ENCODE peak calls at places on chromosomes 11 and 22, in eight cellular contexts. L, A, I, C, E, Y, F and M are unnamed samples.

GRCh38 chr22:36546932-36547331 is 18.0 kb upstream of the EIF3D start:
- DNase-seq in L (peak), A (no peak), I (peak), C (peak), E (no peak), Y (no peak), F (no peak), M (no peak)

GRCh38 chr11:70544774-70545625 is 146.7 kb downstream of the CTTN start:
- DNase-seq in L (peak), A (no peak), I (no peak), C (no peak), E (no peak), Y (no peak), F (no peak), M (no peak)

GRCh38 chr22:50600541-50600940 is at the start of gene MAPK8IP2:
- DNase-seq in L (no peak), A (no peak), I (no peak), C (no peak), E (no peak), Y (peak), F (no peak), M (no peak)

GRCh38 chr22:39748877-39749276 is 144.7 kb downstream of the ENTHD1 start:
- DNase-seq in L (peak), A (no peak), I (no peak), C (no peak), E (no peak), Y (peak), F (no peak), M (no peak)

GRCh38 chr22:45212306-45212709 is 28.4 kb downstream of the KIAA0930 start:
- DNase-seq in L (peak), A (no peak), I (no peak), C (peak), E (peak), Y (no peak), F (no peak), M (peak)

GRCh38 chr11:67352546-67353316 is 615 bp downstream of the POLD4 start:
- DNase-seq in L (no peak), A (peak), I (peak), C (peak), E (peak), Y (peak), F (no peak), M (peak)

GRCh38 chr11:120608760-120609211 is 97.2 kb downstream of the GRIK4 start:
- DNase-seq in L (peak), A (no peak), I (peak), C (no peak), E (peak), Y (peak), F (no peak), M (peak)

GRCh38 chr22:29353286-29353685 is 35.1 kb downstream of the AP1B1 start:
- DNase-seq in L (no peak), A (no peak), I (no peak), C (no peak), E (no peak), Y (no peak), F (no peak), M (no peak)

GRCh38 chr22:32331236-32331917 is 26.3 kb upstream of the RFPL3 start:
- DNase-seq in L (no peak), A (no peak), I (no peak), C (peak), E (no peak), Y (no peak), F (no peak), M (no peak)

GRCh38 chr22:29633514-29634312 is 30.3 kb downstream of the NF2 start:
- DNase-seq in L (peak), A (no peak), I (no peak), C (peak), E (no peak), Y (no peak), F (no peak), M (no peak)